ENCODE peak calls at places on chromosomes 4 and X, in nine cellular contexts. D is stromal cell of bone marrow; C is smooth muscle cell of the brain vasculature; U is aorta; H is OCI-LY7; T is memory B cell; N is putamen; Z is B cell; I is stimulated activated CD4-positive, alpha-beta T cell treated with anti-CD3 and anti-CD28 coated beads, TNF-alpha, amount 100 ng/mL, for 4 hours. S is an unnamed sample.

GRCh38 chr4:139084425-139085093 is 69.0 kb downstream of the NOCT start:
- DNase-seq in I (no peak), D (no peak), H (no peak), U (no peak), N (no peak), C (no peak), Z (no peak), T (no peak), S (no peak)

GRCh38 chrX:101906136-101906796 is 25.6 kb downstream of the ZMAT1 start:
- DNase-seq in D (no peak), N (no peak), I (no peak), H (no peak), Z (no peak), T (no peak), U (peak), C (no peak), S (no peak)

GRCh38 chrX:31658360-31658759 is 586.5 kb upstream of the FTHL17 start:
- DNase-seq in C (no peak), D (peak), I (no peak), N (peak), Z (peak), T (no peak), H (peak), U (no peak), S (peak)

GRCh38 chr4:146585761-146586333 is 52.8 kb upstream of the POU4F2 start:
- DNase-seq in D (peak), C (no peak), N (no peak), T (no peak), H (no peak), I (no peak), Z (no peak), U (no peak), S (no peak)

GRCh38 chr4:1212546-1213335 is 36.2 kb downstream of the CTBP1 start:
- DNase-seq in C (no peak), H (no peak), I (no peak), T (no peak), D (no peak), Z (no peak), U (peak), N (no peak), S (no peak)

GRCh38 chr4:143609492-143609891 is 91.0 kb downstream of the FREM3 start:
- DNase-seq in N (no peak), H (no peak), T (no peak), C (no peak), Z (no peak), U (no peak), D (no peak), I (no peak), S (no peak)

GRCh38 chrX:151977009-151977408 is 2.5 kb upstream of the GABRE start:
- DNase-seq in U (no peak), D (no peak), C (no peak), Z (no peak), N (no peak), H (no peak), T (no peak), I (no peak), S (no peak)

GRCh38 chrX:131792789-131793462 is 230.2 kb upstream of the STK26 start:
- DNase-seq in C (peak), T (peak), I (no peak), D (peak), Z (peak), H (peak), N (no peak), U (peak), S (peak)

GRCh38 chrX:70444326-70445196 is at the start of gene DLG3:
- DNase-seq in I (no peak), T (no peak), Z (peak), C (no peak), H (no peak), U (no peak), N (peak), D (no peak), S (no peak)

GRCh38 chrX:71989768-71990167 is 79.1 kb downstream of the NHSL2 start:
- DNase-seq in H (no peak), I (no peak), N (no peak), Z (no peak), D (peak), C (no peak), T (no peak), U (peak), S (no peak)

GRCh38 chrX:119093991-119094741 is 21.4 kb downstream of the CT47C1 start:
- DNase-seq in T (no peak), Z (no peak), N (no peak), U (no peak), D (peak), I (no peak), C (no peak), H (no peak), S (no peak)

GRCh38 chrX:116246261-116246660 is 75.7 kb downstream of the AGTR2 start:
- DNase-seq in D (no peak), N (no peak), I (no peak), H (no peak), Z (no peak), T (no peak), C (no peak), U (no peak), S (no peak)

GRCh38 chr4:151933122-151933827 is 172.5 kb upstream of the GATB start:
- DNase-seq in H (no peak), T (no peak), U (no peak), C (no peak), D (no peak), I (no peak), N (no peak), Z (no peak), S (no peak)

GRCh38 chr4:189021831-189022230 is 882.6 kb downstream of the TRIML1 start:
- DNase-seq in H (no peak), D (no peak), N (no peak), U (no peak), C (no peak), Z (no peak), I (no peak), T (no peak), S (no peak)

GRCh38 chr4:153585021-153585420 is 99.1 kb upstream of the TLR2 start:
- DNase-seq in C (no peak), N (no peak), D (no peak), I (no peak), H (no peak), U (no peak), T (no peak), Z (no peak), S (no peak)

GRCh38 chr4:175656615-175657014 is 155.4 kb downstream of the GPM6A start:
- DNase-seq in D (no peak), C (no peak), Z (no peak), N (no peak), U (no peak), T (no peak), I (no peak), H (no peak), S (peak)

GRCh38 chr4:106869551-106869950 is 166.6 kb downstream of the DKK2 start:
- DNase-seq in C (no peak), H (no peak), U (no peak), I (no peak), Z (no peak), N (no peak), T (no peak), D (no peak), S (no peak)

GRCh38 chr4:153471691-153472080 is 5.5 kb downstream of the TMEM131L start:
- DNase-seq in Z (peak), T (no peak), N (no peak), C (no peak), U (no peak), H (peak), D (no peak), I (no peak), S (no peak)

GRCh38 chrX:10875995-10876394 is 235.1 kb upstream of the HCCS start:
- DNase-seq in T (no peak), I (no peak), Z (no peak), U (no peak), N (no peak), C (no peak), H (no peak), D (no peak), S (no peak)

GRCh38 chr4:101307901-101308300 is 39.4 kb downstream of the PPP3CA start:
- DNase-seq in I (no peak), Z (no peak), U (no peak), T (no peak), H (no peak), N (no peak), D (no peak), C (no peak), S (no peak)

GRCh38 chr4:85787133-85787532 is 312.2 kb downstream of the ARHGAP24 start:
- DNase-seq in T (no peak), U (no peak), N (no peak), I (no peak), Z (no peak), C (no peak), H (no peak), D (peak), S (no peak)

GRCh38 chr4:335515-335914 is 2.1 kb upstream of the ZNF141 start:
- DNase-seq in Z (no peak), U (no peak), T (no peak), H (no peak), I (no peak), C (no peak), D (no peak), N (no peak), S (no peak)

GRCh38 chr4:24849662-24850280 is 54.4 kb downstream of the SOD3 start:
- DNase-seq in C (no peak), H (no peak), T (no peak), I (no peak), D (peak), Z (no peak), N (no peak), U (no peak), S (no peak)

GRCh38 chr4:94654714-94655113 is 103.0 kb upstream of the BMPR1B start:
- DNase-seq in T (no peak), I (no peak), U (no peak), H (no peak), D (no peak), C (no peak), N (no peak), Z (no peak), S (no peak)

GRCh38 chr4:8920289-8920965 is 48.8 kb upstream of the HMX1 start:
- DNase-seq in D (no peak), I (no peak), U (no peak), C (no peak), H (no peak), N (no peak), T (no peak), Z (no peak), S (no peak)

GRCh38 chr4:17142232-17142711 is 243.8 kb upstream of the LDB2 start:
- DNase-seq in C (no peak), I (no peak), N (peak), T (no peak), U (no peak), D (peak), H (no peak), Z (no peak), S (no peak)

GRCh38 chr4:13540446-13541175 is 3.7 kb downstream of the NKX3-2 start:
- DNase-seq in Z (peak), I (no peak), H (no peak), D (no peak), T (peak), C (no peak), N (no peak), U (no peak), S (no peak)

GRCh38 chr4:174578366-174578765 is 56.1 kb upstream of the HPGD start:
- DNase-seq in U (no peak), T (no peak), N (no peak), Z (no peak), D (no peak), H (no peak), I (no peak), C (no peak), S (no peak)

GRCh38 chrX:154750301-154751120 is at the start of gene GAB3:
- DNase-seq in D (no peak), N (no peak), Z (peak), T (peak), I (peak), U (peak), C (no peak), H (no peak), S (peak)

GRCh38 chrX:23436875-23437274 is 102.2 kb downstream of the PTCHD1 start:
- DNase-seq in T (no peak), D (no peak), C (no peak), N (no peak), Z (no peak), H (no peak), U (no peak), I (no peak), S (no peak)

GRCh38 chr4:11704136-11704535 is 275.4 kb upstream of the HS3ST1 start:
- DNase-seq in U (no peak), Z (no peak), C (no peak), I (no peak), D (no peak), N (no peak), H (no peak), T (no peak), S (no peak)

GRCh38 chr4:2361366-2362285 is 56.8 kb downstream of the ZFYVE28 start:
- DNase-seq in U (no peak), N (no peak), D (no peak), Z (no peak), T (no peak), C (no peak), H (no peak), I (no peak), S (no peak)

GRCh38 chrX:70176938-70177533 is at the start of gene DGAT2L6:
- DNase-seq in Z (no peak), I (no peak), C (no peak), T (no peak), U (no peak), D (no peak), N (no peak), H (no peak), S (no peak)